ENCODE peak calls at places on chromosomes 12 and 14, in ten cellular contexts. One of them, this sample, is unnamed.

GRCh38 chr12:90679674-90680073 is 275.3 kb downstream of the CCER1 start:
- DNase-seq in neural progenitor cell: no peak
- DNase-seq in thyroid gland: no peak
- DNase-seq in Peyer's patch: no peak
- DNase-seq in endothelial cell of umbilical vein: no peak
- DNase-seq in IMR-90: no peak
- DNase-seq in psoas muscle: no peak
- DNase-seq in sigmoid colon: no peak
- DNase-seq in suprapubic skin: no peak
- DNase-seq in gastrocnemius medialis: no peak
- DNase-seq in this sample: no peak

GRCh38 chr12:112617191-112617505 is 174.4 kb upstream of the RPH3A start:
- DNase-seq in suprapubic skin: no peak
- DNase-seq in endothelial cell of umbilical vein: no peak
- DNase-seq in psoas muscle: no peak
- DNase-seq in IMR-90: no peak
- DNase-seq in thyroid gland: no peak
- DNase-seq in Peyer's patch: no peak
- DNase-seq in neural progenitor cell: peak; percentile 39
- DNase-seq in gastrocnemius medialis: no peak
- DNase-seq in sigmoid colon: no peak
- DNase-seq in this sample: no peak

GRCh38 chr14:83172363-83172762 is 1638.7 kb upstream of the SEL1L start:
- DNase-seq in suprapubic skin: no peak
- DNase-seq in endothelial cell of umbilical vein: no peak
- DNase-seq in Peyer's patch: no peak
- DNase-seq in IMR-90: peak; percentile 89
- DNase-seq in gastrocnemius medialis: no peak
- DNase-seq in sigmoid colon: no peak
- DNase-seq in thyroid gland: no peak
- DNase-seq in neural progenitor cell: no peak
- DNase-seq in psoas muscle: no peak
- DNase-seq in this sample: no peak

GRCh38 chr12:62258231-62258630 is 2.0 kb upstream of the USP15 start:
- DNase-seq in neural progenitor cell: no peak
- DNase-seq in suprapubic skin: no peak
- DNase-seq in sigmoid colon: no peak
- DNase-seq in endothelial cell of umbilical vein: no peak
- DNase-seq in gastrocnemius medialis: no peak
- DNase-seq in Peyer's patch: no peak
- DNase-seq in thyroid gland: no peak
- DNase-seq in IMR-90: no peak
- DNase-seq in psoas muscle: no peak
- DNase-seq in this sample: no peak

GRCh38 chr12:50246873-50247612 is 36.3 kb downstream of the LIMA1 start:
- DNase-seq in psoas muscle: peak; percentile 87
- DNase-seq in IMR-90: peak; percentile 99
- DNase-seq in gastrocnemius medialis: peak; percentile 88
- DNase-seq in endothelial cell of umbilical vein: peak; percentile 79
- DNase-seq in thyroid gland: peak; percentile 40
- DNase-seq in sigmoid colon: peak; percentile 89
- DNase-seq in Peyer's patch: peak; percentile 89
- DNase-seq in neural progenitor cell: no peak
- DNase-seq in suprapubic skin: peak; percentile 91
- DNase-seq in this sample: peak; percentile 85

GRCh38 chr12:127909031-127909430 is 357.9 kb upstream of the TMEM132C start:
- DNase-seq in psoas muscle: no peak
- DNase-seq in thyroid gland: no peak
- DNase-seq in neural progenitor cell: no peak
- DNase-seq in IMR-90: no peak
- DNase-seq in Peyer's patch: no peak
- DNase-seq in endothelial cell of umbilical vein: no peak
- DNase-seq in gastrocnemius medialis: no peak
- DNase-seq in sigmoid colon: no peak
- DNase-seq in suprapubic skin: no peak
- DNase-seq in this sample: no peak

GRCh38 chr14:92986254-92987147 is 63.6 kb downstream of the CHGA start:
- DNase-seq in endothelial cell of umbilical vein: peak; percentile 27
- DNase-seq in sigmoid colon: peak; percentile 83
- DNase-seq in Peyer's patch: no peak
- DNase-seq in gastrocnemius medialis: no peak
- DNase-seq in IMR-90: peak; percentile 70
- DNase-seq in suprapubic skin: no peak
- DNase-seq in psoas muscle: peak; percentile 49
- DNase-seq in thyroid gland: peak; percentile 73
- DNase-seq in neural progenitor cell: no peak
- DNase-seq in this sample: peak; percentile 96

GRCh38 chr14:101187017-101187815 is 283.7 kb upstream of the RTL1 start:
- DNase-seq in IMR-90: no peak
- DNase-seq in Peyer's patch: no peak
- DNase-seq in neural progenitor cell: peak; percentile 36
- DNase-seq in psoas muscle: no peak
- DNase-seq in suprapubic skin: no peak
- DNase-seq in sigmoid colon: no peak
- DNase-seq in thyroid gland: no peak
- DNase-seq in gastrocnemius medialis: no peak
- DNase-seq in endothelial cell of umbilical vein: no peak
- DNase-seq in this sample: peak; percentile 60

GRCh38 chr12:67911293-67911637 is 78.0 kb upstream of the IFNG-AS1 start:
- DNase-seq in suprapubic skin: no peak
- DNase-seq in Peyer's patch: no peak
- DNase-seq in sigmoid colon: no peak
- DNase-seq in endothelial cell of umbilical vein: no peak
- DNase-seq in thyroid gland: peak; percentile 70
- DNase-seq in neural progenitor cell: no peak
- DNase-seq in IMR-90: peak; percentile 23
- DNase-seq in gastrocnemius medialis: peak; percentile 39
- DNase-seq in psoas muscle: peak; percentile 45
- DNase-seq in this sample: no peak

GRCh38 chr14:74257078-74257987 is 18.1 kb downstream of the VSX2 start:
- DNase-seq in endothelial cell of umbilical vein: peak; percentile 21
- DNase-seq in sigmoid colon: no peak
- DNase-seq in suprapubic skin: peak; percentile 63
- DNase-seq in gastrocnemius medialis: no peak
- DNase-seq in psoas muscle: peak; percentile 72
- DNase-seq in neural progenitor cell: peak; percentile 80
- DNase-seq in Peyer's patch: peak; percentile 54
- DNase-seq in thyroid gland: peak; percentile 18
- DNase-seq in IMR-90: peak; percentile 8
- DNase-seq in this sample: peak; percentile 95

GRCh38 chr12:753401-754237 is 1.2 kb downstream of the WNK1 start:
- DNase-seq in suprapubic skin: peak; percentile 80
- DNase-seq in endothelial cell of umbilical vein: no peak
- DNase-seq in sigmoid colon: peak; percentile 70
- DNase-seq in psoas muscle: peak; percentile 83
- DNase-seq in neural progenitor cell: peak; percentile 57
- DNase-seq in Peyer's patch: peak; percentile 73
- DNase-seq in IMR-90: no peak
- DNase-seq in thyroid gland: peak; percentile 64
- DNase-seq in gastrocnemius medialis: peak; percentile 62
- DNase-seq in this sample: peak; percentile 81

GRCh38 chr14:64721391-64721791 is 17.2 kb downstream of the PLEKHG3 start:
- DNase-seq in neural progenitor cell: no peak
- DNase-seq in suprapubic skin: no peak
- DNase-seq in thyroid gland: peak; percentile 72
- DNase-seq in gastrocnemius medialis: peak; percentile 24
- DNase-seq in sigmoid colon: peak; percentile 75
- DNase-seq in psoas muscle: peak; percentile 75
- DNase-seq in Peyer's patch: peak; percentile 55
- DNase-seq in endothelial cell of umbilical vein: peak; percentile 27
- DNase-seq in IMR-90: peak; percentile 37
- DNase-seq in this sample: peak; percentile 93

GRCh38 chr14:49951946-49952345 is 59.1 kb downstream of the ARF6 start:
- DNase-seq in Peyer's patch: peak; percentile 71
- DNase-seq in sigmoid colon: no peak
- DNase-seq in suprapubic skin: no peak
- DNase-seq in IMR-90: no peak
- DNase-seq in gastrocnemius medialis: no peak
- DNase-seq in neural progenitor cell: no peak
- DNase-seq in thyroid gland: peak; percentile 41
- DNase-seq in psoas muscle: no peak
- DNase-seq in endothelial cell of umbilical vein: no peak
- DNase-seq in this sample: no peak

GRCh38 chr12:6336859-6337744 is 4.8 kb downstream of the TNFRSF1A start:
- DNase-seq in psoas muscle: no peak
- DNase-seq in Peyer's patch: peak; percentile 85
- DNase-seq in thyroid gland: no peak
- DNase-seq in sigmoid colon: no peak
- DNase-seq in endothelial cell of umbilical vein: peak; percentile 27
- DNase-seq in gastrocnemius medialis: no peak
- DNase-seq in IMR-90: no peak
- DNase-seq in suprapubic skin: no peak
- DNase-seq in neural progenitor cell: no peak
- DNase-seq in this sample: peak; percentile 29

GRCh38 chr14:94129758-94130414 is 482 bp upstream of the IFI27L2 start:
- DNase-seq in Peyer's patch: no peak
- DNase-seq in IMR-90: peak; percentile 34
- DNase-seq in thyroid gland: peak; percentile 41
- DNase-seq in neural progenitor cell: peak; percentile 75
- DNase-seq in sigmoid colon: no peak
- DNase-seq in gastrocnemius medialis: no peak
- DNase-seq in psoas muscle: no peak
- DNase-seq in suprapubic skin: no peak
- DNase-seq in endothelial cell of umbilical vein: peak; percentile 53
- DNase-seq in this sample: no peak

GRCh38 chr12:124508323-124509096 is 58.9 kb downstream of the NCOR2 start:
- DNase-seq in suprapubic skin: no peak
- DNase-seq in Peyer's patch: peak; percentile 59
- DNase-seq in IMR-90: peak; percentile 27
- DNase-seq in sigmoid colon: peak; percentile 85
- DNase-seq in neural progenitor cell: no peak
- DNase-seq in gastrocnemius medialis: peak; percentile 65
- DNase-seq in endothelial cell of umbilical vein: no peak
- DNase-seq in thyroid gland: no peak
- DNase-seq in psoas muscle: peak; percentile 71
- DNase-seq in this sample: no peak
- TF ChIP-seq CTCF in suprapubic skin: no peak
- TF ChIP-seq CTCF in Peyer's patch: no peak
- TF ChIP-seq CTCF in IMR-90: no peak
- TF ChIP-seq CTCF in sigmoid colon: no peak
- TF ChIP-seq CTCF in neural progenitor cell: peak; percentile 23
- TF ChIP-seq CTCF in gastrocnemius medialis: no peak
- TF ChIP-seq CTCF in endothelial cell of umbilical vein: peak; percentile 3
- TF ChIP-seq CTCF in thyroid gland: no peak
- TF ChIP-seq CTCF in psoas muscle: no peak
- TF ChIP-seq CTCF in this sample: no peak

GRCh38 chr12:26046886-26047285 is 78.0 kb downstream of the BHLHE41 start:
- DNase-seq in psoas muscle: no peak
- DNase-seq in Peyer's patch: no peak
- DNase-seq in endothelial cell of umbilical vein: no peak
- DNase-seq in thyroid gland: no peak
- DNase-seq in suprapubic skin: no peak
- DNase-seq in IMR-90: no peak
- DNase-seq in neural progenitor cell: no peak
- DNase-seq in gastrocnemius medialis: no peak
- DNase-seq in sigmoid colon: no peak
- DNase-seq in this sample: peak; percentile 19
- H3K4me1 ChIP-seq in psoas muscle: peaks cover 29% of the 10 kb centered on the region
- H3K4me1 ChIP-seq in Peyer's patch: no peaks in the 10 kb centered on the region
- H3K4me1 ChIP-seq in endothelial cell of umbilical vein: peaks cover 4% of the 10 kb centered on the region
- H3K4me1 ChIP-seq in thyroid gland: peaks cover 28% of the 10 kb centered on the region
- H3K4me1 ChIP-seq in suprapubic skin: peaks cover 12% of the 10 kb centered on the region
- H3K4me1 ChIP-seq in IMR-90: peaks cover 14% of the 10 kb centered on the region
- H3K4me1 ChIP-seq in neural progenitor cell: peaks cover 31% of the 10 kb centered on the region
- H3K4me1 ChIP-seq in gastrocnemius medialis: peaks cover 40% of the 10 kb centered on the region
- H3K4me1 ChIP-seq in sigmoid colon: peaks cover 47% of the 10 kb centered on the region
- H3K4me1 ChIP-seq in this sample: peaks cover 41% of the 10 kb centered on the region

DNA sequence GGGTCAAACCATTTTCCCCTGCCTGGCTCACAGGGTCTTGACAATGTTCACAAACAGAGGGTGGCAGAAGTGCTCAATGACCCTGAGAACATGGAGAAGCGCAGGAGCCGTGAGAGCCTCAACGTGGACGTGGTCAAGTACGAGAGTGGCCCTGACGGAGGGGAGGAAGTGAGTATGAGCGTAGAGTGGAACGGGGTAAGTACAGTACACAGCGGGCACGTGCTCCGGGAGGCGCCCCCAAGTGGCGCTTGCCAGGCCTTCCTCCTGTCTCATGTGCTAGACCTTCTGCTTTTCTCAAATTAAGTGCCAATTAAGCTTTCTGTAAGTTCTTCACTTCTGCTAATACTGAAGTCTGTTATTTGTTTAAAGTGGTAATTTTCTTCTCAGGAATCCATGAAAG is 35.9 kb downstream of the XRCC3 start:
- DNase-seq in IMR-90: no peak
- DNase-seq in psoas muscle: peak; percentile 67
- DNase-seq in sigmoid colon: no peak
- DNase-seq in neural progenitor cell: peak; percentile 51
- DNase-seq in Peyer's patch: peak; percentile 80
- DNase-seq in thyroid gland: peak; percentile 73
- DNase-seq in endothelial cell of umbilical vein: peak; percentile 66
- DNase-seq in suprapubic skin: peak; percentile 65
- DNase-seq in gastrocnemius medialis: no peak
- DNase-seq in this sample: peak; percentile 63
- TF ChIP-seq CTCF in IMR-90: peak; percentile 31
- TF ChIP-seq CTCF in psoas muscle: peak; percentile 25
- TF ChIP-seq CTCF in sigmoid colon: peak; percentile 35
- TF ChIP-seq CTCF in neural progenitor cell: peak; percentile 58
- TF ChIP-seq CTCF in Peyer's patch: peak; percentile 40
- TF ChIP-seq CTCF in thyroid gland: peak; percentile 21
- TF ChIP-seq CTCF in endothelial cell of umbilical vein: peak; percentile 83
- TF ChIP-seq CTCF in suprapubic skin: peak; percentile 34
- TF ChIP-seq CTCF in gastrocnemius medialis: no peak
- TF ChIP-seq CTCF in this sample: peak; percentile 45

DNA sequence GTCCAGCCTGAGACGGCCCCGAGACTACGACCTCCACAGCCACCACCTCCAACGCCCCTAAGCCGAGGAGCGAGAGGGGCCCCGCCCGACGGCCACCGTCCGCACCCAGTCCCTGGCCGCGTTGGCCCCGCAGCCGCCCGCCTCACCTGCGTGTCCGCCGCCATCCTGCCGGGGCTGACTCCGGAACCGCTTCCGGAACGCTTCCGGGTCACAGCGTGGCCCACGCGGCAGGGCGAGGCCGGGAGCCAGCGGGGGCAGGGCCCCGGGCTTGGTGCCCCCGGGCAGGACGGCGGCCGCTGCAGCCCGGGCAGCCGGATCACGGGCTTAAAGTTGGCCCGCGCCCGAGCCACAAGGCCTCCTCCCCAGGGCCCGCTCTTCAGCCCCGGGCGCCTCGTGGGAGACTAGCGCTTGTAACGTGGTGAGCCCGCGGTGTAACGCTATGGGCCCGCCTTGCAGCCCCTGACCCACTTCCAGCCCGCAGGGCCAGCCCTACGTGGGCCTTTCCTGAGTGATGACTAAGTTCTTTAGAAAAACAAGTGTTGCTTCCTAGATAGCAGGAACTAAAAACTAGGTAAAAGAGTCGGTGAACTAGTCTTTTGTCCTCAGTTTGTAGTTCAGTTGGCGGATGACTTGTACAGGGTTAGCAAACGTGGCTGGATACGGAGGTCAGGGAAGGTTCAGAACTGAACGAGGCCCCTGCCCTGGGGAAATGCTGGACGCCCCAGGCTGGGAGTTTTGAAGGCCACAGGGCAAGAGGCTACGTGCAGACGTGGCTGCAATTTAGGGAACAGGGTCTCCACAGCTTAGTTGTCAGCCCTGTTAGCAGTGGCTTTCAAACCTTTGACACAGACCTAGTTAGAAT is at the start of gene GCN1:
- DNase-seq in psoas muscle: peak; percentile 94
- DNase-seq in gastrocnemius medialis: peak; percentile 84
- DNase-seq in Peyer's patch: peak; percentile 92
- DNase-seq in thyroid gland: peak; percentile 81
- DNase-seq in IMR-90: peak; percentile 78
- DNase-seq in suprapubic skin: peak; percentile 88
- DNase-seq in neural progenitor cell: peak; percentile 81
- DNase-seq in sigmoid colon: peak; percentile 88
- DNase-seq in endothelial cell of umbilical vein: peak; percentile 85
- DNase-seq in this sample: peak; percentile 94
- H3K4me1 ChIP-seq in psoas muscle: peaks cover 57% of the 10 kb centered on the region
- H3K4me1 ChIP-seq in gastrocnemius medialis: peaks cover 40% of the 10 kb centered on the region
- H3K4me1 ChIP-seq in Peyer's patch: peaks cover 1% of the 10 kb centered on the region
- H3K4me1 ChIP-seq in thyroid gland: peaks cover 33% of the 10 kb centered on the region
- H3K4me1 ChIP-seq in IMR-90: peaks cover 10% of the 10 kb centered on the region
- H3K4me1 ChIP-seq in suprapubic skin: peaks cover 54% of the 10 kb centered on the region
- H3K4me1 ChIP-seq in neural progenitor cell: peaks cover 19% of the 10 kb centered on the region
- H3K4me1 ChIP-seq in sigmoid colon: peaks cover 41% of the 10 kb centered on the region
- H3K4me1 ChIP-seq in endothelial cell of umbilical vein: peaks cover 48% of the 10 kb centered on the region
- H3K4me1 ChIP-seq in this sample: peaks cover 44% of the 10 kb centered on the region

This sample was measured in osteoblast.